ENCODE peak calls at places on chromosomes 12 and 14, in five cellular contexts. T is tibial artery, L is adipocyte, D is mesendoderm, A is heart left ventricle. W is an unnamed sample.

GRCh38 chr14:74661726-74662450 is 49.9 kb upstream of the LTBP2 start:
- DNase-seq in T (peak; percentile 96), L (no peak), D (no peak), A (peak; percentile 66), W (no peak)

GRCh38 chr12:59936546-59936945 is 340.7 kb downstream of the SLC16A7 start:
- DNase-seq in T (no peak), L (no peak), D (no peak), A (no peak), W (no peak)

GRCh38 chr12:109723311-109723791 is 9.7 kb downstream of the FAM222A start:
- DNase-seq in T (peak; percentile 70), L (no peak), D (no peak), A (peak; percentile 92), W (peak; percentile 67)

GRCh38 chr12:83434600-83434999 is 747.9 kb downstream of the TMTC2 start:
- DNase-seq in T (no peak), L (peak; percentile 4), D (peak; percentile 8), A (no peak), W (no peak)

GRCh38 chr12:106120578-106121105 is 18.1 kb downstream of the NUAK1 start:
- DNase-seq in T (no peak), L (no peak), D (no peak), A (peak; percentile 68), W (peak; percentile 31)

GRCh38 chr12:27142102-27142721 is 59.8 kb upstream of the C12orf71 start:
- DNase-seq in T (peak; percentile 78), L (peak; percentile 91), D (peak; percentile 86), A (peak; percentile 47), W (peak; percentile 57)

GRCh38 chr12:62684586-62685295 is 218.1 kb downstream of the MON2 start:
- DNase-seq in T (peak; percentile 73), L (peak; percentile 73), D (peak; percentile 19), A (peak; percentile 82), W (peak; percentile 27)

GRCh38 chr12:114901316-114901715 is 217.3 kb upstream of the TBX3 start:
- DNase-seq in T (no peak), L (no peak), D (peak; percentile 83), A (no peak), W (no peak)

GRCh38 chr12:116601933-116602809 is 43.0 kb downstream of the MAP1LC3B2 start:
- DNase-seq in T (no peak), L (peak; percentile 13), D (no peak), A (no peak), W (no peak)

GRCh38 chr14:33967138-33967537 is 16.3 kb upstream of the EGLN3 start:
- DNase-seq in T (no peak), L (no peak), D (peak; percentile 81), A (no peak), W (no peak)

GRCh38 chr12:57134949-57135348 is 6.7 kb downstream of the LRP1 start:
- DNase-seq in T (no peak), L (peak; percentile 15), D (no peak), A (no peak), W (peak; percentile 4)

GRCh38 chr14:94384342-94384741 is 4.1 kb downstream of the SERPINA1 start:
- DNase-seq in T (no peak), L (no peak), D (no peak), A (no peak), W (no peak)

GRCh38 chr12:96194901-96195844 is 998 bp downstream of the ELK3 start:
- DNase-seq in T (peak; percentile 71), L (peak; percentile 87), D (peak; percentile 84), A (peak; percentile 46), W (peak; percentile 62)

GRCh38 chr14:69910871-69911270 is 31.7 kb downstream of the SMOC1 start:
- DNase-seq in T (no peak), L (no peak), D (no peak), A (no peak), W (no peak)

GRCh38 chr12:30792648-30793499 is 38.1 kb upstream of the CAPRIN2 start:
- DNase-seq in T (no peak), L (peak; percentile 25), D (peak; percentile 56), A (no peak), W (no peak)

GRCh38 chr12:124512667-124513296 is 54.6 kb downstream of the NCOR2 start:
- DNase-seq in T (peak; percentile 88), L (peak; percentile 93), D (peak; percentile 98), A (peak; percentile 90), W (peak; percentile 86)

GRCh38 chr14:62117010-62117717 is 354.9 kb downstream of the SNAPC1 start:
- DNase-seq in T (peak; percentile 64), L (peak; percentile 75), D (peak; percentile 98), A (peak; percentile 68), W (peak; percentile 48)

GRCh38 chr12:100984821-100985220 is 190.2 kb downstream of the ANO4 start:
- DNase-seq in T (no peak), L (no peak), D (no peak), A (no peak), W (no peak)

GRCh38 chr12:51891843-51892242 is 3.9 kb downstream of the ANKRD33 start:
- DNase-seq in T (no peak), L (peak; percentile 25), D (no peak), A (no peak), W (no peak)

GRCh38 chr12:57430117-57430930 is 519 bp downstream of the R3HDM2 start:
- DNase-seq in T (peak; percentile 73), L (peak; percentile 79), D (peak; percentile 35), A (peak; percentile 63), W (no peak)

GRCh38 chr12:61821381-61821780 is 438.8 kb upstream of the USP15 start:
- DNase-seq in T (no peak), L (no peak), D (no peak), A (no peak), W (no peak)

GRCh38 chr14:24430143-24430681 is 458 bp downstream of the KHNYN start:
- DNase-seq in T (peak; percentile 94), L (peak; percentile 91), D (peak; percentile 79), A (peak; percentile 93), W (peak; percentile 82)

GRCh38 chr12:11939223-11939622 is 131.5 kb upstream of the BCL2L14 start:
- DNase-seq in T (no peak), L (no peak), D (no peak), A (no peak), W (no peak)

GRCh38 chr12:92312463-92312970 is 166.9 kb upstream of the BTG1 start:
- DNase-seq in T (no peak), L (no peak), D (no peak), A (no peak), W (no peak)

GRCh38 chr14:94421316-94421715 is 31.3 kb downstream of the SERPINA11 start:
- DNase-seq in T (no peak), L (no peak), D (no peak), A (no peak), W (no peak)

GRCh38 chr14:21039059-21039422 is 3.1 kb upstream of the RNASE7 start:
- DNase-seq in T (peak; percentile 91), L (no peak), D (peak; percentile 82), A (peak; percentile 90), W (peak; percentile 87)

GRCh38 chr12:101238806-101239329 is 28.8 kb upstream of the SLC5A8 start:
- DNase-seq in T (no peak), L (no peak), D (no peak), A (no peak), W (no peak)

GRCh38 chr12:89980236-89980635 is 271.6 kb upstream of the ATP2B1 start:
- DNase-seq in T (no peak), L (peak; percentile 50), D (no peak), A (peak; percentile 26), W (no peak)

GRCh38 chr14:76322594-76323220 is 53.2 kb upstream of the ESRRB start:
- DNase-seq in T (no peak), L (no peak), D (no peak), A (no peak), W (no peak)

GRCh38 chr12:185197-185955 is 28.6 kb downstream of the SLC6A12 start:
- DNase-seq in T (no peak), L (no peak), D (no peak), A (no peak), W (no peak)

GRCh38 chr14:34081126-34081575 is 130.3 kb upstream of the EGLN3 start:
- DNase-seq in T (no peak), L (no peak), D (no peak), A (peak; percentile 61), W (no peak)

GRCh38 chr12:107480836-107481608 is 204.6 kb upstream of the PWP1 start:
- DNase-seq in T (no peak), L (no peak), D (no peak), A (no peak), W (no peak)

GRCh38 chr12:123944696-123945095 is 27.9 kb downstream of the CCDC92 start:
- DNase-seq in T (no peak), L (no peak), D (no peak), A (no peak), W (no peak)

GRCh38 chr14:72613196-72613974 is 280.5 kb downstream of the DPF3 start:
- DNase-seq in T (no peak), L (peak; percentile 33), D (no peak), A (peak; percentile 93), W (peak; percentile 31)

GRCh38 chr14:80316426-80316825 is 105.1 kb upstream of the DIO2 start:
- DNase-seq in T (no peak), L (peak; percentile 55), D (no peak), A (no peak), W (no peak)

GRCh38 chr14:80315681-80316080 is 104.4 kb upstream of the DIO2 start:
- DNase-seq in T (no peak), L (peak; percentile 36), D (peak; percentile 77), A (no peak), W (no peak)

GRCh38 chr14:80313806-80314205 is 102.5 kb upstream of the DIO2 start:
- DNase-seq in T (no peak), L (peak; percentile 64), D (no peak), A (no peak), W (no peak)

GRCh38 chr14:80310950-80311349 is 99.6 kb upstream of the DIO2 start:
- DNase-seq in T (no peak), L (peak; percentile 55), D (no peak), A (no peak), W (no peak)
- H3K4me3 ChIP-seq in T (no peak overlapping the region), L (no peak overlapping the region), D (no peak overlapping the region), A (no peak overlapping the region), W (no peak overlapping the region)

DNA sequence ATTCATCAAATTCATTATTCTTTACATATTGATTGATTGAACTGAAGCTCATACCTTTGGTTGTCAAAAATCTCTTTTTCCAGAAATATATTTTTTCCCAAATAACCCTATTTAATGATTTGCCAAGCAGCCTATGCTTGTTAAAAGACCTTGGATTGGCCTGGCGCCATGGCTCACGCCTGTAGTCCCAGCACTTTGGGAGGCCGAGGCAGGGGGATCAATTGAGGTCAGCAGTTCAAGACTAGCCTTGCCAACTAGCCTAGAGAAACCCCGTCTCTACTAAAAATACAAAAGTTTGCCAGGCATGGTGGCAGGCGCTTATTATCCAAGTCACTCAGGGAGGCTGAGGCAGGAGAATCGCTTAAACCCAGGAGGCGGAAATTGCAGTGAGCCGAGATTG is 165.1 kb upstream of the MGAT4C start:
- DNase-seq in T (no peak), L (no peak), D (no peak), A (no peak), W (no peak)
- H3K27me3 ChIP-seq in T (no peaks in the 10 kb centered on the region), L (no peaks in the 10 kb centered on the region), D (no peaks in the 10 kb centered on the region), A (no peaks in the 10 kb centered on the region), W (no peaks in the 10 kb centered on the region)

DNA sequence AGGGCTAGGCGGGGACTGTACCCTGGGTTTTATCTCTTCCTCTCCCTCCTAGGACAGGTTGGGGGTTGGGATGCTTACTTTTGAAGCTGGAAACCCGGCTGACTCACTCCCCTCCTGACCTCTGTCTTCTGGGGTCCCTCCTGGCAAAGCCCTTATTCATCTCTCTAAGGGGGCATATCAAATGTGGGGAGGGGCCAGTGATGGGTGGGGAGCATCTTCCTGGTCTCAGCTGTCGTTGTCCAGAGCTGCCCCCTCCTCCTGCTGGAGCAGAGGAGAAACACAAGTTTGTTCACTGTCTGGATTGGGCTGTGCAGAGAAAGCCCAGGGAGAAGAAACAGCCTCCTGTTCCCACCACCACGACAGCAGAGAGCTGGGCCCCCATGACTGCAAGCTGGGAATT is 85.8 kb downstream of the TNFAIP2 start:
- DNase-seq in T (no peak), L (no peak), D (no peak), A (no peak), W (no peak)
- H3K4me3 ChIP-seq in T (no peak overlapping the region), L (peak overlapping the region; percentile 84), D (no peak overlapping the region), A (no peak overlapping the region), W (no peak overlapping the region)

GRCh38 chr12:132614029-132614428 is 3.6 kb upstream of the LRCOL1 start:
- DNase-seq in T (no peak), L (no peak), D (no peak), A (no peak), W (no peak)
- H3K27me3 ChIP-seq in T (peaks cover 11% of the 10 kb centered on the region), L (peaks cover 67% of the 10 kb centered on the region), D (peaks cover 10% of the 10 kb centered on the region), A (peaks cover 36% of the 10 kb centered on the region), W (peaks cover 71% of the 10 kb centered on the region)